ENCODE peak calls at places on chromosome 5, in seven cellular contexts. F is LHCN-M2, R is NCI-H774, V is NCI-H460, U is Kasumi-1, Y is NCI-H1105 treated with DMSO at 0.1 percent for 48 hours, B is T1000. P is an unnamed sample.

GRCh38 chr5:150001660-150002493 is 1.3 kb downstream of the HMGXB3 start:
- DNase-seq in F (peak; percentile 75), R (peak; percentile 17), V (peak; percentile 69), U (peak; percentile 90), Y (peak; percentile 7), B (no peak), P (peak; percentile 82)

GRCh38 chr5:72702881-72703434 is 113.5 kb upstream of the TNPO1 start:
- DNase-seq in F (no peak), R (no peak), V (no peak), U (no peak), Y (no peak), B (no peak), P (no peak)

GRCh38 chr5:142364251-142365145 is 39.7 kb upstream of the SPRY4 start:
- DNase-seq in F (no peak), R (peak; percentile 71), V (no peak), U (no peak), Y (peak; percentile 72), B (no peak), P (no peak)

GRCh38 chr5:135740475-135740874 is 94.0 kb upstream of the SLC25A48 start:
- DNase-seq in F (no peak), R (no peak), V (no peak), U (no peak), Y (no peak), B (no peak), P (no peak)

GRCh38 chr5:65127181-65127901 is 354.4 kb downstream of the ADAMTS6 start:
- DNase-seq in F (peak; percentile 75), R (no peak), V (no peak), U (no peak), Y (no peak), B (no peak), P (peak; percentile 91)

GRCh38 chr5:150140830-150141229 is 14.8 kb downstream of the PDGFRB start:
- DNase-seq in F (no peak), R (no peak), V (no peak), U (no peak), Y (no peak), B (no peak), P (peak; percentile 97)

GRCh38 chr5:43192558-43193170 is 639 bp downstream of the NIM1K start:
- DNase-seq in F (peak; percentile 38), R (no peak), V (no peak), U (no peak), Y (no peak), B (no peak), P (peak; percentile 37)

GRCh38 chr5:7814816-7815215 is 36.1 kb downstream of the CFAP90 start:
- DNase-seq in F (no peak), R (no peak), V (no peak), U (no peak), Y (no peak), B (no peak), P (no peak)

GRCh38 chr5:17196024-17196423 is 21.4 kb upstream of the BASP1 start:
- DNase-seq in F (no peak), R (no peak), V (no peak), U (no peak), Y (no peak), B (no peak), P (no peak)

GRCh38 chr5:74673011-74673790 is 11.8 kb upstream of the HEXB start:
- DNase-seq in F (peak; percentile 67), R (peak; percentile 19), V (peak; percentile 43), U (peak; percentile 76), Y (peak; percentile 46), B (no peak), P (peak; percentile 68)

GRCh38 chr5:56516936-56517521 is 283.9 kb upstream of the ANKRD55 start:
- DNase-seq in F (peak; percentile 1), R (no peak), V (no peak), U (peak; percentile 43), Y (peak; percentile 22), B (no peak), P (peak; percentile 44)

GRCh38 chr5:130168211-130168610 is 263.9 kb downstream of the CHSY3 start:
- DNase-seq in F (peak; percentile 62), R (no peak), V (peak; percentile 84), U (no peak), Y (no peak), B (no peak), P (peak; percentile 10)

GRCh38 chr5:67066815-67067214 is 129.8 kb downstream of the CD180 start:
- DNase-seq in F (peak; percentile 18), R (no peak), V (no peak), U (no peak), Y (no peak), B (no peak), P (no peak)

GRCh38 chr5:18465833-18466681 is 831.8 kb downstream of the TAF11L14 start:
- DNase-seq in F (peak; percentile 6), R (no peak), V (peak; percentile 82), U (peak; percentile 56), Y (peak; percentile 45), B (peak; percentile 19), P (peak; percentile 5)

GRCh38 chr5:66174338-66174737 is 30.2 kb downstream of the SREK1 start:
- DNase-seq in F (peak; percentile 23), R (no peak), V (peak; percentile 17), U (peak; percentile 65), Y (no peak), B (no peak), P (peak; percentile 35)

GRCh38 chr5:92801921-92802320 is 779.1 kb downstream of the NR2F1-AS1 start:
- DNase-seq in F (no peak), R (peak; percentile 46), V (no peak), U (no peak), Y (no peak), B (no peak), P (peak; percentile 32)

GRCh38 chr5:67375606-67376005 is 179.0 kb upstream of the CD180 start:
- DNase-seq in F (no peak), R (no peak), V (no peak), U (peak; percentile 12), Y (no peak), B (no peak), P (no peak)

GRCh38 chr5:142014911-142015584 is 2.2 kb upstream of the GNPDA1 start:
- DNase-seq in F (peak; percentile 45), R (peak; percentile 16), V (peak; percentile 32), U (peak; percentile 80), Y (peak; percentile 29), B (no peak), P (peak; percentile 57)

GRCh38 chr5:72242796-72243475 is 77.1 kb downstream of the MRPS27 start:
- DNase-seq in F (no peak), R (no peak), V (no peak), U (no peak), Y (no peak), B (no peak), P (no peak)

GRCh38 chr5:80964919-80965318 is 4.8 kb downstream of the RASGRF2 start:
- DNase-seq in F (no peak), R (no peak), V (no peak), U (no peak), Y (no peak), B (no peak), P (peak; percentile 30)

GRCh38 chr5:158811921-158812320 is 287.8 kb downstream of the EBF1 start:
- DNase-seq in F (no peak), R (no peak), V (no peak), U (no peak), Y (no peak), B (no peak), P (no peak)

GRCh38 chr5:150184990-150185952 is 4.6 kb upstream of the SLC6A7 start:
- DNase-seq in F (no peak), R (no peak), V (no peak), U (no peak), Y (no peak), B (no peak), P (no peak)

GRCh38 chr5:67015577-67016290 is 180.9 kb downstream of the CD180 start:
- DNase-seq in F (peak; percentile 71), R (peak; percentile 15), V (no peak), U (no peak), Y (peak; percentile 82), B (no peak), P (peak; percentile 66)

GRCh38 chr5:11504794-11505193 is 399.5 kb downstream of the CTNND2 start:
- DNase-seq in F (peak; percentile 64), R (no peak), V (peak; percentile 55), U (no peak), Y (no peak), B (peak; percentile 6), P (no peak)

GRCh38 chr5:113450366-113451328 is 15.9 kb upstream of the TSSK1B start:
- DNase-seq in F (no peak), R (no peak), V (no peak), U (no peak), Y (no peak), B (no peak), P (no peak)

GRCh38 chr5:43193171-43193951 is 1.3 kb downstream of the NIM1K start:
- DNase-seq in F (peak; percentile 93), R (peak; percentile 48), V (peak; percentile 20), U (peak; percentile 65), Y (peak; percentile 70), B (peak; percentile 50), P (peak; percentile 91)

GRCh38 chr5:39381376-39381775 is 17.1 kb upstream of the C9 start:
- DNase-seq in F (no peak), R (no peak), V (no peak), U (no peak), Y (no peak), B (no peak), P (no peak)

P was measured in EH.